ENCODE peak calls at places on chromosome 5, in five cellular contexts. Y is left ventricle myocardium inferior, B is psoas muscle, N is kidney, U is RWPE2. M is an unnamed sample.
A peak's percentile ranks its signal among the peaks of the same experiment; 100 is the strongest.

GRCh38 chr5:84450617-84451414 is 66.1 kb upstream of the EDIL3 start:
- DNase-seq in Y (no peak), N (no peak), B (no peak), U (no peak), M (no peak)

GRCh38 chr5:7364226-7364875 is 31.6 kb upstream of the ADCY2 start:
- DNase-seq in Y (no peak), N (no peak), B (no peak), U (no peak), M (no peak)

GRCh38 chr5:163967273-163967672 is 461.9 kb downstream of the MAT2B start:
- DNase-seq in U (no peak), B (no peak), Y (no peak), N (no peak), M (no peak)

GRCh38 chr5:177382423-177383029 is 1.7 kb upstream of the SLC34A1 start:
- DNase-seq in U (no peak), N (no peak), B (no peak), Y (no peak), M (no peak)

GRCh38 chr5:150001660-150002493 is 1.3 kb downstream of the HMGXB3 start:
- DNase-seq in Y (no peak), U (no peak), B (peak; percentile 22), N (no peak), M (no peak)

GRCh38 chr5:101103874-101104273 is 200.8 kb upstream of the ST8SIA4 start:
- DNase-seq in U (no peak), B (no peak), N (no peak), Y (no peak), M (no peak)

GRCh38 chr5:36880761-36881160 is 4.2 kb downstream of the NIPBL start:
- DNase-seq in B (no peak), N (no peak), Y (no peak), U (no peak), M (no peak)

GRCh38 chr5:37005946-37006540 is 129.5 kb downstream of the NIPBL start:
- DNase-seq in B (no peak), Y (no peak), U (no peak), N (no peak), M (no peak)

GRCh38 chr5:91049112-91049511 is 334.0 kb downstream of the ARRDC3 start:
- DNase-seq in U (no peak), B (no peak), N (no peak), Y (no peak), M (no peak)

GRCh38 chr5:111984044-111984443 is 227.1 kb upstream of the NREP start:
- DNase-seq in B (no peak), Y (no peak), N (no peak), U (no peak), M (no peak)

GRCh38 chr5:79935992-79936643 is 54.9 kb downstream of the MTX3 start:
- DNase-seq in Y (peak; percentile 25), B (peak; percentile 24), N (no peak), U (no peak), M (no peak)

GRCh38 chr5:128254789-128255188 is 171.2 kb downstream of the SLC12A2 start:
- DNase-seq in N (no peak), B (no peak), Y (no peak), U (no peak), M (no peak)

GRCh38 chr5:76724871-76725270 is 8.9 kb downstream of the F2R start:
- DNase-seq in N (no peak), U (no peak), Y (no peak), B (no peak), M (no peak)

GRCh38 chr5:99179206-99179605 is 250.4 kb upstream of the CHD1 start:
- DNase-seq in N (no peak), U (no peak), B (no peak), Y (no peak), M (no peak)

GRCh38 chr5:123809594-123810172 is 297.7 kb downstream of the CSNK1G3 start:
- DNase-seq in N (no peak), Y (no peak), U (no peak), B (no peak), M (no peak)

GRCh38 chr5:141875795-141876627 is 2.2 kb downstream of the PCDH1 start:
- DNase-seq in N (peak; percentile 91), Y (peak; percentile 47), B (no peak), U (no peak), M (peak; percentile 55)

GRCh38 chr5:151598984-151599383 is 7.9 kb upstream of the FAT2 start:
- DNase-seq in N (no peak), Y (no peak), U (peak; percentile 85), B (no peak), M (no peak)

GRCh38 chr5:129361441-129362025 is 98.6 kb upstream of the ADAMTS19 start:
- DNase-seq in U (no peak), N (no peak), Y (no peak), B (no peak), M (no peak)

GRCh38 chr5:95841914-95842812 is 19.6 kb upstream of the GLRX start:
- DNase-seq in U (peak; percentile 15), B (peak; percentile 45), N (no peak), Y (no peak), M (no peak)

GRCh38 chr5:17359451-17359965 is 138.5 kb upstream of the TAF11L2 start:
- DNase-seq in B (no peak), Y (no peak), U (no peak), N (no peak), M (no peak)

GRCh38 chr5:31688515-31689092 is 49.7 kb downstream of the PDZD2 start:
- DNase-seq in U (no peak), Y (peak; percentile 32), N (no peak), B (no peak), M (no peak)

GRCh38 chr5:15502208-15502607 is 2.2 kb downstream of the FBXL7 start:
- DNase-seq in Y (no peak), N (no peak), B (no peak), U (no peak), M (no peak)

GRCh38 chr5:112684121-112684520 is 53.6 kb upstream of the APC start:
- DNase-seq in U (no peak), N (no peak), B (no peak), Y (no peak), M (no peak)

GRCh38 chr5:91224459-91224858 is 158.7 kb downstream of the ARRDC3 start:
- DNase-seq in U (no peak), Y (no peak), B (no peak), N (no peak), M (no peak)

GRCh38 chr5:125109293-125109692 is 362.9 kb upstream of the ZNF608 start:
- DNase-seq in Y (no peak), B (no peak), U (no peak), N (no peak), M (no peak)

DNA sequence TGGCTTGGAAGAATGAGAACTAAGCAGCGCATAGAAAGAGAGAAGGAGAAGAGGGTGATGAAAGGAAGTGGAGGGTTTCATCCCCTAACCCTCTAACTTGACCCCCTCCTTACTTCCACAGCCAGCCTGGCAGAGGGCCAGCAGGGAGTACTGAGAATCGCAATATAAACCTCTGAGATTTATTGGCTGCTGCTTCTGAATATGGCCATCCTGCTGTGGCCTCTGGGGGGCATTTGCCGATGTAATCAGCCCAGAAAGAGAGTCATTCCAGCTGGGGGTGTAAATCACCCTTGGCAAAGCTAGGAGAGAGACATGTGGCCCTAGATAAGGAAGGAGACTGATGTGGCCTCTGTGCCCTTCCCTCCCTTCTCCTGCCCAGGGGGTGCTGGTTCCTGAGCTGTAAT is 960 bp upstream of the GFRA3 start:
- DNase-seq in N (no peak), Y (no peak), U (no peak), B (no peak), M (no peak)
- TF ChIP-seq CTCF in N (no peak), Y (no peak), U (no peak), B (no peak), M (no peak)

GRCh38 chr5:139402561-139403158 is 1.2 kb downstream of the SPATA24 start:
- DNase-seq in Y (no peak), N (peak; percentile 29), U (no peak), B (no peak), M (peak; percentile 26)
- TF ChIP-seq CTCF in Y (peak; percentile 37), N (no peak), U (peak; percentile 62), B (peak; percentile 35), M (peak; percentile 68)

GRCh38 chr5:53022889-53023511 is 33.8 kb downstream of the ITGA2 start:
- DNase-seq in Y (no peak), N (no peak), U (no peak), B (no peak), M (no peak)
- TF ChIP-seq CTCF in Y (no peak), N (no peak), U (no peak), B (no peak), M (no peak)

GRCh38 chr5:1004598-1005361 is 3.8 kb upstream of the NKD2 start:
- DNase-seq in Y (peak; percentile 88), U (peak; percentile 71), B (peak; percentile 84), N (peak; percentile 95), M (no peak)
- TF ChIP-seq CTCF in Y (peak; percentile 60), U (peak; percentile 50), B (peak; percentile 35), N (peak; percentile 39), M (peak; percentile 79)

GRCh38 chr5:173668245-173668800 is 51.9 kb upstream of the BOD1 start:
- DNase-seq in N (no peak), U (no peak), B (no peak), Y (no peak), M (no peak)
- TF ChIP-seq CTCF in N (no peak), U (no peak), B (no peak), Y (no peak), M (no peak)

GRCh38 chr5:106784846-106785245 is 885.9 kb downstream of the EFNA5 start:
- DNase-seq in Y (no peak), U (no peak), N (no peak), B (no peak), M (no peak)
- TF ChIP-seq CTCF in Y (no peak), U (no peak), N (no peak), B (no peak), M (no peak)

GRCh38 chr5:143779506-143779905 is 32.5 kb upstream of the HMHB1 start:
- DNase-seq in U (no peak), N (no peak), Y (no peak), B (no peak), M (no peak)
- TF ChIP-seq CTCF in U (no peak), N (no peak), Y (no peak), B (no peak), M (no peak)

DNA sequence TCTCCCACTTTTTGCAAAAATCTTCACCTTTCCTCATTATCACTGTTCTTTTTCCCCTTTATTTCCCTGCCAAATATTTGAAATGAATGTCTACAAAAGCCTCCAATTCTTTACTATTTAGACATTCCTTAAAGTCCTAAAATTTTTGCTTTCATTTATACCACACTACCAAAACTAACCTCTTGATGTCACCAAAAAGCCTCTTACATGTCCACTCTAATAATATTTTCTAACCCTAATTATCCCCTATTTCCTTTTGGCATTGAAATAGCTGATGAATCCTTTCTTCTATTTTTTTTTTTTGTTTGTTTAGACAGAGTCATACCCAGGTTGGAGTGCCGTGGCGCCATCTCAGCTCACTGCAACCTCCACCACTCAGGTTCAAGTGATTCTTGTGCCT is 32.3 kb upstream of the NRG2 start:
- DNase-seq in U (no peak), Y (no peak), N (no peak), B (no peak), M (no peak)
- TF ChIP-seq CTCF in U (peak; percentile 68), Y (peak; percentile 29), N (no peak), B (no peak), M (peak; percentile 66)

GRCh38 chr5:8851101-8851500 is 694.8 kb downstream of the SEMA5A start:
- DNase-seq in N (no peak), Y (no peak), B (no peak), U (no peak), M (no peak)
- TF ChIP-seq CTCF in N (no peak), Y (no peak), B (no peak), U (peak; percentile 18), M (peak; percentile 20)

M was measured in chondrocyte.